ENCODE peak calls at places on chromosomes 5 and 9, in nine cellular contexts. B is GM12891, S is transverse colon, Y is vagina, A is HCT116, W is spleen, Q is suprapubic skin, K is sigmoid colon, R is GM12892. E is an unnamed sample.
A peak's percentile ranks its signal among the peaks of the same experiment; 100 is the strongest.

GRCh38 chr9:77161191-77161590 is 16.1 kb upstream of the VPS13A start:
- DNase-seq in B (no peak), S (no peak), Y (no peak), A (no peak), W (no peak), Q (no peak), K (no peak), R (no peak), E (no peak)

GRCh38 chr5:33785571-33785970 is 106.2 kb downstream of the ADAMTS12 start:
- DNase-seq in B (no peak), S (no peak), Y (no peak), A (no peak), W (no peak), Q (no peak), K (no peak), R (no peak), E (no peak)

GRCh38 chr5:59607126-59607807 is 286.3 kb downstream of the PDE4D start:
- DNase-seq in B (no peak), S (no peak), Y (no peak), A (no peak), W (no peak), Q (no peak), K (no peak), R (no peak), E (no peak)

GRCh38 chr9:133971121-133971951 is 20.8 kb downstream of the VAV2 start:
- DNase-seq in B (no peak), S (no peak), Y (no peak), A (no peak), W (peak; percentile 61), Q (no peak), K (no peak), R (no peak), E (no peak)

GRCh38 chr5:178786859-178787499 is 56.5 kb upstream of the ZNF354A start:
- DNase-seq in B (no peak), S (no peak), Y (no peak), A (no peak), W (no peak), Q (no peak), K (no peak), R (no peak), E (peak; percentile 48)

GRCh38 chr5:15383469-15383868 is 116.5 kb upstream of the FBXL7 start:
- DNase-seq in B (no peak), S (no peak), Y (no peak), A (no peak), W (no peak), Q (no peak), K (no peak), R (no peak), E (no peak)

GRCh38 chr5:52800394-52801213 is 12.9 kb downstream of the ITGA1 start:
- DNase-seq in B (no peak), S (peak; percentile 73), Y (no peak), A (no peak), W (peak; percentile 91), Q (peak; percentile 83), K (peak; percentile 84), R (no peak), E (peak; percentile 73)

GRCh38 chr5:65263291-65263690 is 218.4 kb downstream of the ADAMTS6 start:
- DNase-seq in B (no peak), S (no peak), Y (no peak), A (no peak), W (no peak), Q (no peak), K (no peak), R (no peak), E (no peak)

GRCh38 chr5:54702470-54702869 is 184.9 kb downstream of the SNX18 start:
- DNase-seq in B (no peak), S (no peak), Y (no peak), A (no peak), W (no peak), Q (no peak), K (no peak), R (no peak), E (no peak)

GRCh38 chr5:53476531-53477480 is 3.6 kb upstream of the FST start:
- DNase-seq in B (no peak), S (no peak), Y (no peak), A (no peak), W (no peak), Q (no peak), K (no peak), R (no peak), E (no peak)

GRCh38 chr5:61625682-61626620 is 293.9 kb downstream of the ZSWIM6 start:
- DNase-seq in B (peak; percentile 43), S (peak; percentile 83), Y (no peak), A (no peak), W (peak; percentile 90), Q (peak; percentile 74), K (peak; percentile 89), R (peak; percentile 19), E (peak; percentile 79)

GRCh38 chr5:143543358-143544255 is 140.1 kb upstream of the NR3C1 start:
- DNase-seq in B (no peak), S (no peak), Y (no peak), A (no peak), W (no peak), Q (no peak), K (no peak), R (no peak), E (no peak)

GRCh38 chr5:68329554-68329953 is 114.0 kb downstream of the PIK3R1 start:
- DNase-seq in B (no peak), S (no peak), Y (peak; percentile 8), A (no peak), W (no peak), Q (no peak), K (no peak), R (no peak), E (no peak)

GRCh38 chr5:36948041-36948440 is 71.5 kb downstream of the NIPBL start:
- DNase-seq in B (no peak), S (no peak), Y (no peak), A (no peak), W (no peak), Q (no peak), K (no peak), R (no peak), E (no peak)

GRCh38 chr9:106893088-106893487 is 30.1 kb downstream of the ZNF462 start:
- DNase-seq in B (no peak), S (no peak), Y (no peak), A (peak; percentile 47), W (no peak), Q (no peak), K (no peak), R (no peak), E (no peak)

GRCh38 chr9:16154570-16155078 is 601.8 kb downstream of the CCDC171 start:
- DNase-seq in B (peak; percentile 28), S (peak; percentile 43), Y (peak; percentile 74), A (no peak), W (no peak), Q (no peak), K (no peak), R (peak; percentile 38), E (peak; percentile 32)

GRCh38 chr5:24226492-24226891 is 418.3 kb downstream of the CDH10 start:
- DNase-seq in B (no peak), S (no peak), Y (no peak), A (no peak), W (no peak), Q (no peak), K (no peak), R (no peak), E (no peak)

GRCh38 chr9:71680189-71680983 is 87.9 kb downstream of the CEMIP2 start:
- DNase-seq in B (no peak), S (no peak), Y (no peak), A (no peak), W (no peak), Q (no peak), K (no peak), R (no peak), E (no peak)

GRCh38 chr9:86585422-86586143 is 231.4 kb upstream of the TUT7 start:
- DNase-seq in B (no peak), S (no peak), Y (no peak), A (no peak), W (no peak), Q (no peak), K (no peak), R (no peak), E (no peak)

GRCh38 chr9:103245369-103245768 is 250.2 kb downstream of the CYLC2 start:
- DNase-seq in B (no peak), S (no peak), Y (no peak), A (no peak), W (no peak), Q (no peak), K (no peak), R (no peak), E (no peak)

GRCh38 chr9:98953877-98954610 is 10.3 kb downstream of the COL15A1 start:
- DNase-seq in B (no peak), S (no peak), Y (no peak), A (no peak), W (no peak), Q (no peak), K (no peak), R (no peak), E (no peak)
- TF ChIP-seq POLR2AphosphoS5 in B (no peak), S (peak; percentile 49), Y (no peak), A (no peak), W (no peak), Q (no peak), K (peak; percentile 75), R (no peak), E (no peak)

GRCh38 chr9:6692891-6693361 is 47.4 kb upstream of the GLDC start:
- DNase-seq in B (no peak), S (no peak), Y (no peak), A (no peak), W (no peak), Q (no peak), K (no peak), R (no peak), E (no peak)
- TF ChIP-seq POLR2A in B (peak; percentile 78), S (no peak), Y (no peak), A (no peak), W (no peak), Q (no peak), K (no peak), R (peak; percentile 32), E (no peak)

GRCh38 chr9:115146581-115147021 is 28.6 kb upstream of the TNC start:
- DNase-seq in B (no peak), S (no peak), Y (no peak), A (no peak), W (no peak), Q (no peak), K (peak; percentile 87), R (no peak), E (no peak)
- TF ChIP-seq POLR2AphosphoS5 in B (no peak), S (peak; percentile 89), Y (peak; percentile 79), A (no peak), W (no peak), Q (peak; percentile 40), K (peak; percentile 97), R (no peak), E (peak; percentile 51)

DNA sequence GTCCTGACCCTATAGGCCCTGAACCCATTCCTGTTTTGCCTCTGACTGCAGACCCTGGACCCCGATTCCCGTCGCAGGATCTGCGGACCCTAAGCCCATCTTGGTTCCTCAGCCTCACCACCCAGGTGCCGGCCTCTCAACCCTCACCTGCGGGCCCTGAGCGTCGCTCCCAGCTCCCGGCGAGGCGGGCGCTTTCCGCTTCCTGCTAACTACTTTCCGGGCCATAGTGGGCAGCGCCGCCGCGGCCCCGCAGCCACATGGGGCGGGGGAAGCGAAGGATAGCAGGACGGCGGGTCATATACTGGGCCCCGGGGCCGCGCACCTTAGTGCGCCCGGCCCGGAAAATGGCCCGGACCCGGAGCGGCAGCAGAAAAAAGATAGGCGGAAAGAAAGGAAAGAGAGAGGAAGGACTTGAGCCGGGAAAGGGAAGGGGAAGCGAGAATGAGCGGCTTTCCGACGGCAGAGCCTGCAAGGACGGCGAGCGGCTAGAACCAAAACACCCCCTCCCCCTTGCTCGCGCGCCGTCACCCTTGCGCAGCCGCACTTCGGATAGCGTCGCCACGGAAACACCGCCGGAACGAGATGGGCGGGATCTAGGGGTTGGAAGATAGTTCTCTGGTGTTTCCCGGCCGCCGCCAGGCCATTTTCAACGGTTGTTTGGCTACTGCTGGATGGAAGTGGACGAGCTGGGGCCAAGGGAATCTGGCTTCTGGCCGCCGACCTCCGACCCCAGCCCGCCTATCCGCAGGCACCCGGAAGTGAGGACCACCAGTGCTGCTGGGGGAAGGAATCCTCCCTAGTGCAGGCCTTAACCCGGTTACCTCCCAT is at the start of gene DCAF12:
- DNase-seq in B (peak; percentile 89), S (peak; percentile 93), Y (peak; percentile 91), A (peak; percentile 78), W (peak; percentile 96), Q (peak; percentile 95), K (peak; percentile 95), R (peak; percentile 84), E (peak; percentile 92)
- TF ChIP-seq POLR2A in B (peak; percentile 37), S (peak; percentile 83), Y (peak; percentile 35), A (peak; percentile 14), W (peak; percentile 25), Q (no peak), K (peak; percentile 62), R (peak; percentile 68), E (no peak)